ENCODE peak calls at places on chromosomes 6 and 20, in five cellular contexts. W is neural progenitor cell; R is Caki2; N is colonic mucosa; K is activated effector memory CD4-positive, alpha-beta T cell treated with Interleukin-2 at 50 U/mL for 16 hours. J is an unnamed sample.
A peak's percentile ranks its signal among the peaks of the same experiment; 100 is the strongest.

GRCh38 chr20:51541189-51542032 is 1.1 kb downstream of the NFATC2 start:
- DNase-seq in N (peak; percentile 82), W (peak; percentile 69), K (peak; percentile 68), R (peak; percentile 61), J (no peak)

GRCh38 chr6:8335371-8335770 is 100.0 kb downstream of the SLC35B3 start:
- DNase-seq in R (no peak), N (no peak), W (no peak), K (no peak), J (no peak)

GRCh38 chr20:10558635-10559187 is 115.1 kb downstream of the JAG1 start:
- DNase-seq in R (peak; percentile 87), W (no peak), K (no peak), N (no peak), J (peak; percentile 48)

GRCh38 chr20:44496976-44497375 is 21.3 kb downstream of the TTPAL start:
- DNase-seq in R (peak; percentile 76), W (peak; percentile 37), K (no peak), N (no peak), J (peak; percentile 92)

GRCh38 chr6:14316911-14317535 is 199.5 kb downstream of the CD83 start:
- DNase-seq in R (no peak), K (no peak), W (peak; percentile 24), N (peak; percentile 22), J (no peak)

GRCh38 chr6:45430590-45431202 is 53.0 kb upstream of the SUPT3H start:
- DNase-seq in W (no peak), K (no peak), N (no peak), R (no peak), J (no peak)

GRCh38 chr20:59948212-59948611 is 8.0 kb downstream of the FAM217B start:
- DNase-seq in N (no peak), R (no peak), W (no peak), K (no peak), J (no peak)

GRCh38 chr6:72620866-72621242 is 1.0 kb upstream of the KCNQ5 start:
- DNase-seq in K (peak; percentile 1), R (no peak), N (no peak), W (peak; percentile 3), J (no peak)

GRCh38 chr20:36574278-36575065 is 1.1 kb downstream of the TGIF2 start:
- DNase-seq in R (no peak), W (peak; percentile 74), N (peak; percentile 56), K (peak; percentile 22), J (peak; percentile 41)

GRCh38 chr20:19582782-19583181 is 175.3 kb upstream of the RIN2 start:
- DNase-seq in K (no peak), W (no peak), R (no peak), N (no peak), J (no peak)

GRCh38 chr20:19211661-19212523 is 550 bp upstream of the SLC24A3 start:
- DNase-seq in R (peak; percentile 27), K (no peak), W (peak; percentile 66), N (peak; percentile 56), J (no peak)

GRCh38 chr6:157800420-157801237 is 22.4 kb upstream of the SNX9 start:
- DNase-seq in R (no peak), K (no peak), W (no peak), N (no peak), J (peak; percentile 38)

GRCh38 chr20:3590164-3590563 is 73.0 kb downstream of the GFRA4 start:
- DNase-seq in W (no peak), N (no peak), R (no peak), K (no peak), J (no peak)

GRCh38 chr6:143058987-143059386 is 1.7 kb upstream of the AIG1 start:
- DNase-seq in R (peak; percentile 38), W (peak; percentile 13), K (no peak), N (no peak), J (no peak)

GRCh38 chr6:75818061-75818855 is 69.2 kb downstream of the MYO6 start:
- DNase-seq in N (no peak), W (no peak), K (no peak), R (peak; percentile 31), J (no peak)

GRCh38 chr6:109660526-109660925 is 30.5 kb downstream of the AK9 start:
- DNase-seq in R (no peak), K (no peak), W (no peak), N (no peak), J (no peak)

GRCh38 chr6:167574431-167575097 is 249.7 kb downstream of the TTLL2 start:
- DNase-seq in K (no peak), N (peak; percentile 13), R (no peak), W (no peak), J (peak; percentile 35)

GRCh38 chr6:149941583-149942460 is at the start of gene ULBP2:
- DNase-seq in N (peak; percentile 90), W (peak; percentile 83), R (peak; percentile 88), K (peak; percentile 79), J (peak; percentile 95)

GRCh38 chr20:23656372-23656771 is 18.6 kb upstream of the CST3 start:
- DNase-seq in N (no peak), K (no peak), W (no peak), R (no peak), J (no peak)

GRCh38 chr6:83978997-83979396 is 54.6 kb upstream of the MRAP2 start:
- DNase-seq in W (no peak), N (no peak), R (no peak), K (no peak), J (no peak)

GRCh38 chr6:134034951-134035822 is 17.2 kb downstream of the SLC2A12 start:
- DNase-seq in K (no peak), R (peak; percentile 31), W (no peak), N (no peak), J (no peak)

GRCh38 chr6:49225471-49225870 is 237.6 kb downstream of the MMUT start:
- DNase-seq in W (no peak), N (no peak), R (no peak), K (no peak), J (no peak)

GRCh38 chr6:120844084-120844483 is 490.2 kb downstream of the TBC1D32 start:
- DNase-seq in K (no peak), N (no peak), W (no peak), R (no peak), J (no peak)

GRCh38 chr20:25553819-25554296 is 31.5 kb downstream of the NINL start:
- DNase-seq in N (no peak), R (peak; percentile 32), W (no peak), K (no peak), J (peak; percentile 18)

GRCh38 chr6:143333081-143333480 is 117.4 kb downstream of the ADAT2 start:
- DNase-seq in R (no peak), N (no peak), W (no peak), K (no peak), J (no peak)

J was measured in kidney glomerular epithelial cell.